ENCODE peak calls at places on chromosomes 2 and 18, in five cellular contexts. G is left lung, A is uterus, D is cardiac muscle cell, E is right lobe of liver. S is an unnamed sample.

GRCh38 chr18:68152770-68153169 is 562.1 kb downstream of the TMX3 start:
- DNase-seq in G (no peak), A (no peak), D (no peak), E (no peak), S (no peak)

GRCh38 chr2:105454801-105455485 is 56.1 kb upstream of the FHL2 start:
- DNase-seq in G (no peak), A (no peak), D (peak; percentile 44), E (peak; percentile 32), S (peak; percentile 50)

GRCh38 chr2:44102790-44103642 is 65.7 kb upstream of the PPM1B start:
- DNase-seq in G (no peak), A (no peak), D (no peak), E (no peak), S (no peak)

GRCh38 chr2:74690571-74690970 is 36.5 kb downstream of the SEMA4F start:
- DNase-seq in G (no peak), A (no peak), D (peak; percentile 70), E (no peak), S (no peak)

GRCh38 chr2:228841877-228842276 is 429.2 kb downstream of the PID1 start:
- DNase-seq in G (no peak), A (no peak), D (no peak), E (no peak), S (no peak)

GRCh38 chr2:235506291-235506996 is 12.6 kb downstream of the AGAP1 start:
- DNase-seq in G (no peak), A (no peak), D (no peak), E (no peak), S (no peak)

GRCh38 chr2:207394203-207394741 is 135.5 kb upstream of the CREB1 start:
- DNase-seq in G (no peak), A (no peak), D (no peak), E (no peak), S (no peak)

GRCh38 chr2:74373189-74373588 is 6.9 kb downstream of the DCTN1 start:
- DNase-seq in G (peak; percentile 71), A (peak; percentile 28), D (peak; percentile 42), E (no peak), S (peak; percentile 75)

GRCh38 chr2:218032336-218033171 is 29.8 kb upstream of the TNS1 start:
- DNase-seq in G (no peak), A (peak; percentile 15), D (no peak), E (no peak), S (no peak)

GRCh38 chr2:190270298-190270697 is 49.3 kb downstream of the HIBCH start:
- DNase-seq in G (no peak), A (no peak), D (no peak), E (no peak), S (no peak)

GRCh38 chr18:79687806-79688205 is 8.2 kb downstream of the CTDP1 start:
- DNase-seq in G (no peak), A (no peak), D (no peak), E (no peak), S (no peak)

GRCh38 chr2:209556354-209556961 is 132.6 kb downstream of the MAP2 start:
- DNase-seq in G (no peak), A (no peak), D (peak; percentile 37), E (no peak), S (no peak)

GRCh38 chr2:234003972-234004617 is 46.4 kb upstream of the SPP2 start:
- DNase-seq in G (peak; percentile 65), A (no peak), D (no peak), E (no peak), S (no peak)

GRCh38 chr2:217887841-217888665 is 114.7 kb downstream of the TNS1 start:
- DNase-seq in G (no peak), A (peak; percentile 75), D (no peak), E (peak; percentile 76), S (peak; percentile 64)

GRCh38 chr2:9029721-9030120 is 26.2 kb upstream of the MBOAT2 start:
- DNase-seq in G (no peak), A (no peak), D (no peak), E (no peak), S (no peak)

DNA sequence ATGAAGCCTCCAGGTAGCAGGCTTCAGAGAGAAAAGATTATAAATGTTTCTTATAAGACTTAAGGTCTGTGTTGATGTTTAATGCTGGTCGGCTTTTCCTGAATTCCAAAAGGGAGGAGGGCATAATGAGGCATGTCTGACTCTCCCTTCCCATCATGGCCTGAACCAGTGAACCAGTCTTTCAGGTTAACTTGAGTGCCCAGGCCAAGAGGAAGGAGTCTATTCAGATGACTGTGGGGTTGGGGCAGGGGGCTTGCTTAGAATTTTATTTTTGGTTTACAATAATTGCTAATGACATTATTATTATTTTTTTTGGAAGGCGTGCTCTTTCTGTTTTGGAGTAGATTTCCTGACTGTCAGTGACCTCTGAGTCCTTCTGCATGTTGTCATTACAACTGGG is 274.9 kb upstream of the CXCR4 start:
- DNase-seq in G (no peak), A (no peak), D (no peak), E (no peak), S (no peak)
- H3K4me1 ChIP-seq in G (no peaks in the 10 kb centered on the region), A (no peaks in the 10 kb centered on the region), D (no peaks in the 10 kb centered on the region), E (no peaks in the 10 kb centered on the region), S (no peaks in the 10 kb centered on the region)

GRCh38 chr2:30403592-30404353 is 43.3 kb upstream of the LCLAT1 start:
- DNase-seq in G (no peak), A (no peak), D (no peak), E (no peak), S (no peak)
- H3K4me3 ChIP-seq in G (no peak overlapping the region), A (no peak overlapping the region), D (no peak overlapping the region), E (no peak overlapping the region), S (no peak overlapping the region)

DNA sequence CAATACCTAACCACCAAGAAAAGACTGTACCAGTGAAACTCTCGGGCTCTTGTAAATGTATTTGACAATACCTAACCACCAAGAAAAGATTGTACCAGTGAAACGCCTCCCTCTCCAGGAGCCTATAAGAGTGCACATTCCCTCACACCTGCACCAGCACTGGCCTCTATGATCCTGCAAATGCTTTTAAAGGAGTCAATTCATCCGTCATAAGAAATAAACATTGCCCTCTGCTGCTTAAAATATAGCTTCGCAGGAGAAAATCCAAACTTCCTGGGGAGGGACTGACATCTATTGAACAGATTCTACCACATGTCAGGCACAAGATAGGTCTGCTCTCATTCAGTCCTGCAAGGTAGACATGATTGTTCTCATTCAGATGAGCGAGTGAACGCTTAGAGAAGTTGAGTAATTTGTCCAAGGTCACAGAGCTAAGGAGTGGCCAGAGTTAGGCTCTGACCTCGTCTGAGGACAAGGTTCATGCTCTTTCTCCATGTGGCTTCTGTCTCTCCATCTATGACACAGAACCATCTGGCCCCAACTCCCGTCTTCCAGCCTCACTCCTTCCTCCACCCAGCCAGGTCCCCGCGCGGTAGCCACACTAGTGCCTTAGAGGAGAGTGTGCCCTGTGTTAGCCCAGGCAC is 38.7 kb downstream of the MCFD2 start:
- DNase-seq in G (no peak), A (peak; percentile 24), D (peak; percentile 43), E (no peak), S (no peak)
- H3K4me1 ChIP-seq in G (peaks cover 3% of the 10 kb centered on the region), A (peaks cover 4% of the 10 kb centered on the region), D (no peaks in the 10 kb centered on the region), E (peaks cover 9% of the 10 kb centered on the region), S (peaks cover 41% of the 10 kb centered on the region)

GRCh38 chr18:12314586-12315305 is 6.7 kb downstream of the TUBB6 start:
- DNase-seq in G (no peak), A (no peak), D (no peak), E (no peak), S (no peak)

GRCh38 chr18:12317664-12318333 is 9.8 kb downstream of the TUBB6 start:
- DNase-seq in G (no peak), A (no peak), D (no peak), E (no peak), S (no peak)

GRCh38 chr18:12313530-12314245 is 5.6 kb downstream of the TUBB6 start:
- DNase-seq in G (no peak), A (no peak), D (no peak), E (no peak), S (no peak)

GRCh38 chr18:12315481-12315880 is 7.4 kb downstream of the TUBB6 start:
- DNase-seq in G (no peak), A (no peak), D (no peak), E (no peak), S (no peak)

GRCh38 chr18:12315911-12316310 is 7.9 kb downstream of the TUBB6 start:
- DNase-seq in G (no peak), A (no peak), D (no peak), E (no peak), S (no peak)
- H3K4me3 ChIP-seq in G (no peak overlapping the region), A (no peak overlapping the region), D (no peak overlapping the region), E (no peak overlapping the region), S (no peak overlapping the region)

DNA sequence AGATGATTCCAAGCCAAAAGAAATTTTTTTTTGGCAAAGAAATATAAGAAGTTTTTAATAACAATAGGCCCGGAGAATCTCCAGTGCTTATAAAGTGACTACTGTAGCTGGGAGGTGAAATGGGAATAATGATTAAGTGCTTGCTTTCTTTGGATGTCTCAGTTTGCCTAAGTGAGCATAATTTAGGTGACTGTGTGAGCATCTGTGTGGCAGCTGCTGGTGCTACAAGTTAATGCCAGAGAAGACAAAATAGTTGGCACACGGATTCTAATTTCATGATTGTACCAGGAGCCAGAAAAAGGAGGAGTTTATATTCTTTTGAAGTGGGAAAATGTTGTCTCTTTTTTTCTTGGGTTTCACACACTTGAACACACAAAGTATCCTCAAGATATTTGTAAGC is 185.1 kb downstream of the LTBP1 start:
- DNase-seq in G (no peak), A (no peak), D (no peak), E (no peak), S (no peak)
- H3K4me1 ChIP-seq in G (peaks cover 9% of the 10 kb centered on the region), A (peaks cover 5% of the 10 kb centered on the region), D (peaks cover 41% of the 10 kb centered on the region), E (peaks cover 9% of the 10 kb centered on the region), S (peaks cover 16% of the 10 kb centered on the region)

S was measured in lower lobe of right lung.